ENCODE peak calls at places on chromosomes 6 and 20, in four cellular contexts. N is GM06990, B is bronchial epithelial cell, L is brain microvascular endothelial cell. X is an unnamed sample.

GRCh38 chr20:43096471-43096870 is 93.2 kb downstream of the PTPRT start:
- DNase-seq in B (no peak), L (no peak), N (no peak), X (no peak)

GRCh38 chr20:33992145-33992922 is 1.4 kb upstream of the RALY start:
- DNase-seq in N (peak), L (no peak), B (peak), X (no peak)

GRCh38 chr6:11209941-11210340 is 22.5 kb downstream of the NEDD9 start:
- DNase-seq in L (peak), B (peak), N (no peak), X (no peak)

GRCh38 chr20:6123650-6124014 is 802 bp upstream of the FERMT1 start:
- DNase-seq in N (no peak), L (no peak), B (no peak), X (no peak)

GRCh38 chr6:39906318-39906761 is 27.9 kb downstream of the MOCS1 start:
- DNase-seq in N (no peak), B (no peak), L (no peak), X (no peak)

GRCh38 chr20:15555913-15556312 is 1017.3 kb downstream of the KIF16B start:
- DNase-seq in N (no peak), B (no peak), L (no peak), X (no peak)

GRCh38 chr6:158630944-158631616 is 13.5 kb downstream of the DYNLT1 start:
- DNase-seq in L (peak), B (peak), N (no peak), X (no peak)

GRCh38 chr6:10030942-10031537 is 383.8 kb downstream of the TFAP2A start:
- DNase-seq in N (no peak), B (peak), L (no peak), X (no peak)

GRCh38 chr6:88867841-88868558 is 95.4 kb downstream of the RNGTT start:
- DNase-seq in L (peak), N (no peak), B (peak), X (no peak)

GRCh38 chr6:83884523-83884922 is 25.0 kb downstream of the CYB5R4 start:
- DNase-seq in L (no peak), N (peak), B (peak), X (peak)

GRCh38 chr6:161169690-161170089 is 104.2 kb downstream of the AGPAT4 start:
- DNase-seq in B (peak), L (peak), N (no peak), X (peak)

GRCh38 chr6:2220154-2220553 is 25.3 kb downstream of the GMDS start:
- DNase-seq in B (no peak), L (no peak), N (no peak), X (no peak)

GRCh38 chr6:150599199-150600002 is at the start of gene PLEKHG1:
- DNase-seq in B (peak), N (peak), L (peak), X (no peak)

GRCh38 chr20:38585404-38586180 is 4.6 kb downstream of the ADIG start:
- DNase-seq in B (no peak), L (no peak), N (no peak), X (no peak)

GRCh38 chr20:49668181-49668877 is 45.3 kb downstream of the B4GALT5 start:
- DNase-seq in L (no peak), N (peak), B (no peak), X (no peak)

GRCh38 chr6:162119349-162119748 is 608.2 kb downstream of the PRKN start:
- DNase-seq in L (peak), B (no peak), N (no peak), X (no peak)

GRCh38 chr20:50762435-50763201 is 31.2 kb downstream of the PARD6B start:
- DNase-seq in L (peak), N (no peak), B (peak), X (peak)

GRCh38 chr6:39892490-39893129 is 41.7 kb downstream of the MOCS1 start:
- DNase-seq in B (peak), L (peak), N (no peak), X (peak)

GRCh38 chr6:108627692-108628565 is 67.2 kb downstream of the FOXO3 start:
- DNase-seq in B (peak), N (no peak), L (peak), X (no peak)

GRCh38 chr20:23445596-23446217 is 6.2 kb downstream of the CSTL1 start:
- DNase-seq in N (no peak), L (peak), B (peak), X (peak)

GRCh38 chr6:656460-657252 is at the start of gene HUS1B:
- DNase-seq in B (no peak), L (no peak), N (no peak), X (no peak)

GRCh38 chr6:130364224-130364780 is 1.5 kb upstream of the TMEM200A start:
- DNase-seq in L (no peak), N (no peak), B (no peak), X (no peak)

GRCh38 chr20:45097485-45098095 is 3.3 kb downstream of the KCNS1 start:
- DNase-seq in N (peak), B (no peak), L (no peak), X (no peak)

GRCh38 chr6:131821408-131821807 is 13.6 kb downstream of the ENPP1 start:
- DNase-seq in L (no peak), N (no peak), B (no peak), X (no peak)

GRCh38 chr20:7195704-7196103 is 428.2 kb downstream of the BMP2 start:
- DNase-seq in N (no peak), L (peak), B (peak), X (peak)

GRCh38 chr6:52014391-52014790 is 73.0 kb downstream of the PKHD1 start:
- DNase-seq in L (no peak), B (no peak), N (no peak), X (no peak)

GRCh38 chr6:11011787-11012234 is 32.3 kb downstream of the ELOVL2 start:
- DNase-seq in L (no peak), B (peak), N (no peak), X (no peak)

GRCh38 chr6:46815130-46815529 is 21.9 kb downstream of the MEP1A start:
- DNase-seq in B (peak), N (no peak), L (no peak), X (no peak)

GRCh38 chr6:153103256-153103655 is 27.8 kb downstream of the RGS17 start:
- DNase-seq in L (no peak), B (no peak), N (no peak), X (no peak)

GRCh38 chr6:89830385-89830809 is 717 bp downstream of the CASP8AP2 start:
- DNase-seq in B (no peak), N (no peak), L (no peak), X (no peak)

GRCh38 chr20:3696200-3696599 is 14.4 kb upstream of the ADAM33 start:
- DNase-seq in B (no peak), L (no peak), N (no peak), X (no peak)
- H3K4me3 ChIP-seq in B (no peak), L (no peak), N (no peak), X (no peak)

GRCh38 chr6:139028242-139028657 is 295 bp upstream of the ABRACL start:
- DNase-seq in B (peak), N (no peak), L (no peak), X (no peak)

GRCh38 chr6:139028658-139029469 is at the start of gene ABRACL:
- DNase-seq in L (peak), N (peak), B (no peak), X (no peak)

GRCh38 chr6:139030539-139030938 is 2.0 kb downstream of the ABRACL start:
- DNase-seq in B (no peak), L (no peak), N (peak), X (no peak)

GRCh38 chr6:139029470-139030210 is 1.1 kb downstream of the ABRACL start:
- DNase-seq in B (no peak), L (peak), N (no peak), X (no peak)

DNA sequence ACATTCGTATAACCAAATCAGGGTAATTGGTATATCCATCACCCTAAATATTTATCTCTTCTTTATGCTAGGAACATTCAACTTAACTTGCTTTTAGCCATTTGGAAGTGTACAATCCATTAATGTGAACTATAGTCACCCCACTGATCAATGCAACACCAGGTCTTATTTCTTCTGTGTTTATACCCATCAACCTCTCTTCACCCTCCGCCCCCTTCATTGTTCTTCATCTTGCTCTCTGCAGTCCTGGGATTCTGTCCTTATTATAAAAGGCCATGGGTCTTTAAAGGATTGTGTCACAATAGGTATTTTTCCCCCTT is 1.6 kb downstream of the ABRACL start:
- DNase-seq in B (no peak), N (no peak), L (no peak), X (no peak)
- H3K4me3 ChIP-seq in B (peak), N (peak), L (peak), X (no peak)

GRCh38 chr6:166008441-166009369 is 158.9 kb downstream of the TBXT start:
- DNase-seq in N (no peak), B (no peak), L (peak), X (no peak)
- H3K4me3 ChIP-seq in N (no peak), B (no peak), L (peak), X (peak)

GRCh38 chr20:25078662-25079061 is 3.3 kb downstream of the VSX1 start:
- DNase-seq in N (no peak), L (no peak), B (no peak), X (no peak)
- H3K4me3 ChIP-seq in N (no peak), L (no peak), B (no peak), X (no peak)

GRCh38 chr6:143141442-143141841 is 80.8 kb downstream of the AIG1 start:
- DNase-seq in L (no peak), N (no peak), B (no peak), X (peak)
- H3K4me3 ChIP-seq in L (no peak), N (no peak), B (no peak), X (no peak)

GRCh38 chr6:97049254-97050004 is 124.9 kb downstream of the KLHL32 start:
- DNase-seq in N (peak), L (no peak), B (peak), X (no peak)
- H3K4me3 ChIP-seq in N (no peak), L (no peak), B (no peak), X (no peak)